ENCODE peak calls at places on chromosomes 5 and 9, in nine cellular contexts. One of them, this sample, is unnamed.

GRCh38 chr9:18495065-18495464 is 21.1 kb downstream of the ADAMTSL1 start:
- DNase-seq in activated CD8-positive, alpha-beta T cell treated with anti-CD3 and anti-CD28 coated beads for 36 hours: no peak
- DNase-seq in A549: no peak
- DNase-seq in heart left ventricle: no peak
- DNase-seq in WTC11: no peak
- DNase-seq in tibial artery: no peak
- DNase-seq in cardiac fibroblast: peak
- DNase-seq in prostate gland: no peak
- DNase-seq in astrocyte of the spinal cord: no peak
- DNase-seq in this sample: no peak

GRCh38 chr5:52262844-52263243 is 524.9 kb upstream of the ITGA1 start:
- DNase-seq in astrocyte of the spinal cord: no peak
- DNase-seq in prostate gland: no peak
- DNase-seq in cardiac fibroblast: no peak
- DNase-seq in activated CD8-positive, alpha-beta T cell treated with anti-CD3 and anti-CD28 coated beads for 36 hours: no peak
- DNase-seq in tibial artery: no peak
- DNase-seq in WTC11: no peak
- DNase-seq in A549: no peak
- DNase-seq in heart left ventricle: no peak
- DNase-seq in this sample: no peak

GRCh38 chr5:143147918-143148317 is 255.6 kb downstream of the NR3C1 start:
- DNase-seq in tibial artery: no peak
- DNase-seq in activated CD8-positive, alpha-beta T cell treated with anti-CD3 and anti-CD28 coated beads for 36 hours: no peak
- DNase-seq in A549: no peak
- DNase-seq in cardiac fibroblast: no peak
- DNase-seq in heart left ventricle: no peak
- DNase-seq in WTC11: no peak
- DNase-seq in prostate gland: no peak
- DNase-seq in astrocyte of the spinal cord: peak
- DNase-seq in this sample: no peak

GRCh38 chr9:26216702-26217101 is 538.5 kb upstream of the TUSC1 start:
- DNase-seq in prostate gland: no peak
- DNase-seq in activated CD8-positive, alpha-beta T cell treated with anti-CD3 and anti-CD28 coated beads for 36 hours: no peak
- DNase-seq in WTC11: no peak
- DNase-seq in heart left ventricle: no peak
- DNase-seq in astrocyte of the spinal cord: no peak
- DNase-seq in A549: no peak
- DNase-seq in cardiac fibroblast: no peak
- DNase-seq in tibial artery: no peak
- DNase-seq in this sample: no peak

GRCh38 chr5:149161026-149161687 is 19.9 kb downstream of the ABLIM3 start:
- DNase-seq in heart left ventricle: no peak
- DNase-seq in WTC11: no peak
- DNase-seq in tibial artery: no peak
- DNase-seq in activated CD8-positive, alpha-beta T cell treated with anti-CD3 and anti-CD28 coated beads for 36 hours: no peak
- DNase-seq in astrocyte of the spinal cord: no peak
- DNase-seq in A549: no peak
- DNase-seq in cardiac fibroblast: no peak
- DNase-seq in prostate gland: no peak
- DNase-seq in this sample: no peak

GRCh38 chr9:127776195-127776918 is 2.1 kb downstream of the SH2D3C start:
- DNase-seq in WTC11: peak
- DNase-seq in heart left ventricle: peak
- DNase-seq in tibial artery: no peak
- DNase-seq in cardiac fibroblast: no peak
- DNase-seq in A549: no peak
- DNase-seq in activated CD8-positive, alpha-beta T cell treated with anti-CD3 and anti-CD28 coated beads for 36 hours: peak
- DNase-seq in astrocyte of the spinal cord: no peak
- DNase-seq in prostate gland: no peak
- DNase-seq in this sample: no peak

GRCh38 chr5:125357660-125358059 is 611.2 kb upstream of the ZNF608 start:
- DNase-seq in tibial artery: no peak
- DNase-seq in heart left ventricle: no peak
- DNase-seq in WTC11: no peak
- DNase-seq in A549: no peak
- DNase-seq in astrocyte of the spinal cord: no peak
- DNase-seq in activated CD8-positive, alpha-beta T cell treated with anti-CD3 and anti-CD28 coated beads for 36 hours: no peak
- DNase-seq in prostate gland: no peak
- DNase-seq in cardiac fibroblast: no peak
- DNase-seq in this sample: no peak

GRCh38 chr9:72997387-72997995 is 44.6 kb upstream of the ALDH1A1 start:
- DNase-seq in heart left ventricle: no peak
- DNase-seq in cardiac fibroblast: no peak
- DNase-seq in activated CD8-positive, alpha-beta T cell treated with anti-CD3 and anti-CD28 coated beads for 36 hours: no peak
- DNase-seq in tibial artery: no peak
- DNase-seq in WTC11: no peak
- DNase-seq in astrocyte of the spinal cord: no peak
- DNase-seq in A549: peak
- DNase-seq in prostate gland: no peak
- DNase-seq in this sample: no peak

GRCh38 chr9:110257097-110257955 is 1.0 kb upstream of the TXN start:
- DNase-seq in astrocyte of the spinal cord: peak
- DNase-seq in prostate gland: peak
- DNase-seq in cardiac fibroblast: no peak
- DNase-seq in heart left ventricle: peak
- DNase-seq in tibial artery: no peak
- DNase-seq in WTC11: no peak
- DNase-seq in A549: no peak
- DNase-seq in activated CD8-positive, alpha-beta T cell treated with anti-CD3 and anti-CD28 coated beads for 36 hours: peak
- DNase-seq in this sample: peak

GRCh38 chr5:27171696-27172362 is 133.4 kb upstream of the CDH9 start:
- DNase-seq in prostate gland: no peak
- DNase-seq in WTC11: no peak
- DNase-seq in heart left ventricle: no peak
- DNase-seq in astrocyte of the spinal cord: no peak
- DNase-seq in cardiac fibroblast: no peak
- DNase-seq in A549: no peak
- DNase-seq in activated CD8-positive, alpha-beta T cell treated with anti-CD3 and anti-CD28 coated beads for 36 hours: no peak
- DNase-seq in tibial artery: no peak
- DNase-seq in this sample: no peak

GRCh38 chr5:124461110-124461509 is 285.3 kb downstream of the ZNF608 start:
- DNase-seq in A549: no peak
- DNase-seq in cardiac fibroblast: no peak
- DNase-seq in tibial artery: no peak
- DNase-seq in prostate gland: no peak
- DNase-seq in WTC11: no peak
- DNase-seq in activated CD8-positive, alpha-beta T cell treated with anti-CD3 and anti-CD28 coated beads for 36 hours: no peak
- DNase-seq in heart left ventricle: no peak
- DNase-seq in astrocyte of the spinal cord: no peak
- DNase-seq in this sample: no peak

GRCh38 chr9:130780415-130780814 is 54.6 kb upstream of the ABL1 start:
- DNase-seq in WTC11: no peak
- DNase-seq in heart left ventricle: no peak
- DNase-seq in prostate gland: no peak
- DNase-seq in A549: no peak
- DNase-seq in cardiac fibroblast: peak
- DNase-seq in astrocyte of the spinal cord: no peak
- DNase-seq in activated CD8-positive, alpha-beta T cell treated with anti-CD3 and anti-CD28 coated beads for 36 hours: no peak
- DNase-seq in tibial artery: no peak
- DNase-seq in this sample: no peak

GRCh38 chr5:171523781-171524180 is 104.3 kb downstream of the FGF18 start:
- DNase-seq in heart left ventricle: no peak
- DNase-seq in A549: no peak
- DNase-seq in tibial artery: no peak
- DNase-seq in activated CD8-positive, alpha-beta T cell treated with anti-CD3 and anti-CD28 coated beads for 36 hours: no peak
- DNase-seq in astrocyte of the spinal cord: no peak
- DNase-seq in WTC11: no peak
- DNase-seq in prostate gland: no peak
- DNase-seq in cardiac fibroblast: no peak
- DNase-seq in this sample: no peak

GRCh38 chr9:71383308-71383707 is 261.9 kb upstream of the TRPM3 start:
- DNase-seq in prostate gland: no peak
- DNase-seq in tibial artery: no peak
- DNase-seq in WTC11: no peak
- DNase-seq in cardiac fibroblast: no peak
- DNase-seq in activated CD8-positive, alpha-beta T cell treated with anti-CD3 and anti-CD28 coated beads for 36 hours: no peak
- DNase-seq in heart left ventricle: no peak
- DNase-seq in A549: no peak
- DNase-seq in astrocyte of the spinal cord: no peak
- DNase-seq in this sample: no peak

GRCh38 chr5:124410539-124410938 is 335.9 kb downstream of the ZNF608 start:
- DNase-seq in activated CD8-positive, alpha-beta T cell treated with anti-CD3 and anti-CD28 coated beads for 36 hours: no peak
- DNase-seq in cardiac fibroblast: no peak
- DNase-seq in astrocyte of the spinal cord: no peak
- DNase-seq in heart left ventricle: no peak
- DNase-seq in tibial artery: no peak
- DNase-seq in WTC11: no peak
- DNase-seq in prostate gland: no peak
- DNase-seq in A549: no peak
- DNase-seq in this sample: no peak

GRCh38 chr5:137234973-137235943 is 263.9 kb downstream of the SPOCK1 start:
- DNase-seq in tibial artery: no peak
- DNase-seq in cardiac fibroblast: peak
- DNase-seq in prostate gland: no peak
- DNase-seq in WTC11: no peak
- DNase-seq in astrocyte of the spinal cord: peak
- DNase-seq in activated CD8-positive, alpha-beta T cell treated with anti-CD3 and anti-CD28 coated beads for 36 hours: no peak
- DNase-seq in A549: no peak
- DNase-seq in heart left ventricle: no peak
- DNase-seq in this sample: no peak
- TF ChIP-seq CTCF in tibial artery: no peak
- TF ChIP-seq CTCF in cardiac fibroblast: no peak
- TF ChIP-seq CTCF in prostate gland: no peak
- TF ChIP-seq CTCF in WTC11: no peak
- TF ChIP-seq CTCF in astrocyte of the spinal cord: no peak
- TF ChIP-seq CTCF in activated CD8-positive, alpha-beta T cell treated with anti-CD3 and anti-CD28 coated beads for 36 hours: no peak
- TF ChIP-seq CTCF in A549: no peak
- TF ChIP-seq CTCF in heart left ventricle: no peak
- TF ChIP-seq CTCF in this sample: no peak

GRCh38 chr9:38662763-38663593 is 42.6 kb upstream of the ANKRD18A start:
- DNase-seq in astrocyte of the spinal cord: peak
- DNase-seq in A549: no peak
- DNase-seq in activated CD8-positive, alpha-beta T cell treated with anti-CD3 and anti-CD28 coated beads for 36 hours: no peak
- DNase-seq in tibial artery: no peak
- DNase-seq in cardiac fibroblast: peak
- DNase-seq in WTC11: peak
- DNase-seq in heart left ventricle: no peak
- DNase-seq in prostate gland: no peak
- DNase-seq in this sample: no peak
- TF ChIP-seq CTCF in astrocyte of the spinal cord: peak
- TF ChIP-seq CTCF in A549: peak
- TF ChIP-seq CTCF in activated CD8-positive, alpha-beta T cell treated with anti-CD3 and anti-CD28 coated beads for 36 hours: no peak
- TF ChIP-seq CTCF in tibial artery: no peak
- TF ChIP-seq CTCF in cardiac fibroblast: peak
- TF ChIP-seq CTCF in WTC11: no peak
- TF ChIP-seq CTCF in heart left ventricle: peak
- TF ChIP-seq CTCF in prostate gland: no peak
- TF ChIP-seq CTCF in this sample: peak

GRCh38 chr5:174409070-174409469 is 315.3 kb upstream of the MSX2 start:
- DNase-seq in activated CD8-positive, alpha-beta T cell treated with anti-CD3 and anti-CD28 coated beads for 36 hours: no peak
- DNase-seq in A549: no peak
- DNase-seq in tibial artery: no peak
- DNase-seq in heart left ventricle: no peak
- DNase-seq in astrocyte of the spinal cord: no peak
- DNase-seq in WTC11: peak
- DNase-seq in cardiac fibroblast: no peak
- DNase-seq in prostate gland: no peak
- DNase-seq in this sample: no peak
- TF ChIP-seq CTCF in activated CD8-positive, alpha-beta T cell treated with anti-CD3 and anti-CD28 coated beads for 36 hours: no peak
- TF ChIP-seq CTCF in A549: peak
- TF ChIP-seq CTCF in tibial artery: no peak
- TF ChIP-seq CTCF in heart left ventricle: no peak
- TF ChIP-seq CTCF in astrocyte of the spinal cord: peak
- TF ChIP-seq CTCF in WTC11: no peak
- TF ChIP-seq CTCF in cardiac fibroblast: no peak
- TF ChIP-seq CTCF in prostate gland: no peak
- TF ChIP-seq CTCF in this sample: no peak

DNA sequence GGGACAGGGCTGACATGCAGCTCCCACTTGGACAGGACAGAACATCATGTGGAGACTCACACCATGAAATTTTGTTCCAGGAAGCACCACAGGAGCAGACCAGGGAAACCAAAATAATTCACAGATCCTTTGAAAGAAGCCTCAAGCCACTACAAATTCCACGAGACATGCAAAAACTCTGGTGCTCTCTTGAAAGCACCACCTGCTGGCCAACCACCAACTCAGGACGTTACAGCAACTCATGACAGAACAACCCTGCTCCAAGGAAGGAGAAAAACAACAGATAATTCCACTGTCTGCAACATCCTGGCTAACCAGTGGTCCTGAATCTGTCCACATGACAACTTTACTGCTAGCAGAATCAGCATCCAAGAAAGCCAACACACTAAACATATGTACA is 516.0 kb downstream of the SPATA31D1 start:
- DNase-seq in tibial artery: no peak
- DNase-seq in cardiac fibroblast: no peak
- DNase-seq in heart left ventricle: no peak
- DNase-seq in WTC11: no peak
- DNase-seq in prostate gland: no peak
- DNase-seq in A549: no peak
- DNase-seq in astrocyte of the spinal cord: no peak
- DNase-seq in activated CD8-positive, alpha-beta T cell treated with anti-CD3 and anti-CD28 coated beads for 36 hours: no peak
- DNase-seq in this sample: no peak
- TF ChIP-seq CTCF in tibial artery: no peak
- TF ChIP-seq CTCF in cardiac fibroblast: no peak
- TF ChIP-seq CTCF in heart left ventricle: no peak
- TF ChIP-seq CTCF in WTC11: no peak
- TF ChIP-seq CTCF in prostate gland: no peak
- TF ChIP-seq CTCF in A549: no peak
- TF ChIP-seq CTCF in astrocyte of the spinal cord: no peak
- TF ChIP-seq CTCF in activated CD8-positive, alpha-beta T cell treated with anti-CD3 and anti-CD28 coated beads for 36 hours: no peak
- TF ChIP-seq CTCF in this sample: no peak

DNA sequence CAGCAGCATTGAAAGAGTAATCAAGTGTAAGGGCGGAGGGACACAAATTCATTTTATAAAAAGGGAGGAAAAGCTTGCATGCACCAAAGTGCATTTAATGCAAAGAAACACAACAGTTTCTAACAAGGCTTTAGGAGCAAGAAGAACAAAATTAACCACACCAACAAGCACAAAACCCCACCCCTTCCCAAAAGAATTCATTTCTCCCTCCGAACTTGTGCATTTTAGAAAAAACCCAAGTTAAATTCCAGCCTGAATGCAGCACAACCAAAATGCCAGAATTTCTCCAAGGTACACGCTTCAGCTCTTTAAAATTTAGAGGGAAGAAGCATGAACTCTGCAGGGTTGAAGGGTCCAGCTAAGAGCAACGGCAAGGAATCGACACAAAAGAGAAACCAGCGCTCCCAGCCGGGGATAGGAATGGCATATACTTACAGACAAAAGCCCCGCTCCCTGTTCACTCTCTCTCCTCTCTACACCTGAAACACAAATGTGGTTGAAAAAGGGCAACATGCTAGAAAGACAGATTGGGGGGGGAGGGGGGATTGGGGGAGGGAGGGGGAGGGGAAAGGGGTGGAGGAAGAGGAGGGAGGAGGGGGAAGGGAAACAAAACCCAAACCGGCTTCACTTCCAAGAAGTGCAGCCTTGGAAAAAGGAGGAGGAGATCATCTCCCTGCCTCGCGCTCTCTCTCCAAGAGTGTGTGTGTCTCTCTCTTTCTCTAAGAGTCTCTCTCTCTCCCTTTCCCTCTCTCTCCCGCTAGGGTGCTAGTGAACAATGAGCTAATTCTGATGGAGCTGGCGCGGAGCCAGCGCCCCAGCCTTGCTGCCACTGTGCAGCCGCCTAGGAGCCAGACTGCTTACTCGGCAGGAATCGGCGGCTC is at the start of gene NREP:
- DNase-seq in activated CD8-positive, alpha-beta T cell treated with anti-CD3 and anti-CD28 coated beads for 36 hours: peak
- DNase-seq in prostate gland: peak
- DNase-seq in astrocyte of the spinal cord: peak
- DNase-seq in A549: peak
- DNase-seq in tibial artery: peak
- DNase-seq in WTC11: peak
- DNase-seq in heart left ventricle: peak
- DNase-seq in cardiac fibroblast: peak
- DNase-seq in this sample: peak
- TF ChIP-seq CTCF in activated CD8-positive, alpha-beta T cell treated with anti-CD3 and anti-CD28 coated beads for 36 hours: no peak
- TF ChIP-seq CTCF in prostate gland: no peak
- TF ChIP-seq CTCF in astrocyte of the spinal cord: peak
- TF ChIP-seq CTCF in A549: no peak
- TF ChIP-seq CTCF in tibial artery: peak
- TF ChIP-seq CTCF in WTC11: no peak
- TF ChIP-seq CTCF in heart left ventricle: peak
- TF ChIP-seq CTCF in cardiac fibroblast: peak
- TF ChIP-seq CTCF in this sample: peak

GRCh38 chr5:85077581-85077980 is 692.9 kb upstream of the EDIL3 start:
- DNase-seq in tibial artery: no peak
- DNase-seq in cardiac fibroblast: no peak
- DNase-seq in WTC11: no peak
- DNase-seq in prostate gland: no peak
- DNase-seq in activated CD8-positive, alpha-beta T cell treated with anti-CD3 and anti-CD28 coated beads for 36 hours: no peak
- DNase-seq in astrocyte of the spinal cord: no peak
- DNase-seq in heart left ventricle: no peak
- DNase-seq in A549: no peak
- DNase-seq in this sample: no peak
- TF ChIP-seq CTCF in tibial artery: no peak
- TF ChIP-seq CTCF in cardiac fibroblast: no peak
- TF ChIP-seq CTCF in WTC11: no peak
- TF ChIP-seq CTCF in prostate gland: no peak
- TF ChIP-seq CTCF in activated CD8-positive, alpha-beta T cell treated with anti-CD3 and anti-CD28 coated beads for 36 hours: no peak
- TF ChIP-seq CTCF in astrocyte of the spinal cord: no peak
- TF ChIP-seq CTCF in heart left ventricle: no peak
- TF ChIP-seq CTCF in A549: no peak
- TF ChIP-seq CTCF in this sample: no peak

This sample was measured in left ventricle myocardium inferior.